ENCODE peak calls at places on chromosomes 4 and X, in five cellular contexts. One of them, this sample, is unnamed.

GRCh38 chrX:15336023-15336413 is 695 bp upstream of the PIGA start:
- DNase-seq in GM12878: no peak
- DNase-seq in K562: peak
- DNase-seq in HepG2: no peak
- DNase-seq in SK-N-SH: peak
- DNase-seq in this sample: no peak

GRCh38 chr4:94339779-94340178 is 2.9 kb downstream of the HPGDS start:
- DNase-seq in K562: no peak
- DNase-seq in GM12878: no peak
- DNase-seq in HepG2: no peak
- DNase-seq in SK-N-SH: no peak
- DNase-seq in this sample: no peak

GRCh38 chr4:75030028-75030427 is 97.1 kb downstream of the PARM1 start:
- DNase-seq in K562: no peak
- DNase-seq in HepG2: no peak
- DNase-seq in GM12878: no peak
- DNase-seq in SK-N-SH: no peak
- DNase-seq in this sample: no peak

GRCh38 chr4:179626687-179627086 is 2184.4 kb upstream of the AGA start:
- DNase-seq in GM12878: no peak
- DNase-seq in SK-N-SH: no peak
- DNase-seq in HepG2: peak
- DNase-seq in K562: no peak
- DNase-seq in this sample: peak

GRCh38 chrX:155086202-155086840 is 15.0 kb downstream of the BRCC3 start:
- DNase-seq in SK-N-SH: peak
- DNase-seq in K562: peak
- DNase-seq in GM12878: no peak
- DNase-seq in HepG2: peak
- DNase-seq in this sample: peak

GRCh38 chr4:41776466-41776865 is 27.9 kb upstream of the PHOX2B start:
- DNase-seq in K562: no peak
- DNase-seq in HepG2: no peak
- DNase-seq in GM12878: no peak
- DNase-seq in SK-N-SH: no peak
- DNase-seq in this sample: no peak

GRCh38 chr4:163693776-163694175 is 199.3 kb downstream of the TMA16 start:
- DNase-seq in SK-N-SH: no peak
- DNase-seq in GM12878: no peak
- DNase-seq in HepG2: no peak
- DNase-seq in K562: no peak
- DNase-seq in this sample: no peak

GRCh38 chr4:87044511-87045369 is 109.9 kb downstream of the AFF1 start:
- DNase-seq in SK-N-SH: peak
- DNase-seq in GM12878: no peak
- DNase-seq in K562: peak
- DNase-seq in HepG2: no peak
- DNase-seq in this sample: no peak

GRCh38 chrX:50973199-50973598 is 62.7 kb downstream of the BMP15 start:
- DNase-seq in K562: no peak
- DNase-seq in HepG2: no peak
- DNase-seq in GM12878: no peak
- DNase-seq in SK-N-SH: no peak
- DNase-seq in this sample: no peak

GRCh38 chr4:1375761-1376322 is 28.8 kb downstream of the UVSSA start:
- DNase-seq in HepG2: no peak
- DNase-seq in SK-N-SH: no peak
- DNase-seq in GM12878: no peak
- DNase-seq in K562: no peak
- DNase-seq in this sample: no peak

GRCh38 chrX:150074175-150074574 is 135.9 kb upstream of the EOLA2 start:
- DNase-seq in K562: no peak
- DNase-seq in GM12878: no peak
- DNase-seq in SK-N-SH: no peak
- DNase-seq in HepG2: no peak
- DNase-seq in this sample: no peak

GRCh38 chrX:103584606-103585005 is 709 bp upstream of the TCEAL4 start:
- DNase-seq in HepG2: no peak
- DNase-seq in GM12878: no peak
- DNase-seq in K562: no peak
- DNase-seq in SK-N-SH: peak
- DNase-seq in this sample: no peak

GRCh38 chr4:87058272-87059073 is 123.7 kb downstream of the AFF1 start:
- DNase-seq in K562: peak
- DNase-seq in HepG2: no peak
- DNase-seq in GM12878: no peak
- DNase-seq in SK-N-SH: no peak
- DNase-seq in this sample: no peak

GRCh38 chr4:112321768-112322684 is 24.9 kb downstream of the ALPK1 start:
- DNase-seq in HepG2: peak
- DNase-seq in GM12878: no peak
- DNase-seq in SK-N-SH: peak
- DNase-seq in K562: peak
- DNase-seq in this sample: peak

GRCh38 chrX:49039598-49040375 is 3.4 kb downstream of the TFE3 start:
- DNase-seq in HepG2: peak
- DNase-seq in GM12878: no peak
- DNase-seq in SK-N-SH: peak
- DNase-seq in K562: peak
- DNase-seq in this sample: peak

GRCh38 chrX:47030339-47030738 is 47.9 kb upstream of the RGN start:
- DNase-seq in GM12878: peak
- DNase-seq in SK-N-SH: peak
- DNase-seq in K562: peak
- DNase-seq in HepG2: peak
- DNase-seq in this sample: no peak

GRCh38 chrX:140767646-140768045 is 58.1 kb downstream of the LINC00632 start:
- DNase-seq in K562: no peak
- DNase-seq in HepG2: no peak
- DNase-seq in SK-N-SH: no peak
- DNase-seq in GM12878: no peak
- DNase-seq in this sample: no peak

GRCh38 chr4:60683357-60683756 is 516.8 kb upstream of the ADGRL3 start:
- DNase-seq in K562: no peak
- DNase-seq in GM12878: no peak
- DNase-seq in SK-N-SH: no peak
- DNase-seq in HepG2: no peak
- DNase-seq in this sample: no peak

GRCh38 chr4:174828845-174829701 is at the start of gene GLRA3:
- DNase-seq in GM12878: no peak
- DNase-seq in SK-N-SH: peak
- DNase-seq in HepG2: peak
- DNase-seq in K562: peak
- DNase-seq in this sample: peak
- TF ChIP-seq EP300 in GM12878: no peak
- TF ChIP-seq EP300 in SK-N-SH: no peak
- TF ChIP-seq EP300 in HepG2: no peak
- TF ChIP-seq EP300 in K562: no peak
- TF ChIP-seq EP300 in this sample: no peak

DNA sequence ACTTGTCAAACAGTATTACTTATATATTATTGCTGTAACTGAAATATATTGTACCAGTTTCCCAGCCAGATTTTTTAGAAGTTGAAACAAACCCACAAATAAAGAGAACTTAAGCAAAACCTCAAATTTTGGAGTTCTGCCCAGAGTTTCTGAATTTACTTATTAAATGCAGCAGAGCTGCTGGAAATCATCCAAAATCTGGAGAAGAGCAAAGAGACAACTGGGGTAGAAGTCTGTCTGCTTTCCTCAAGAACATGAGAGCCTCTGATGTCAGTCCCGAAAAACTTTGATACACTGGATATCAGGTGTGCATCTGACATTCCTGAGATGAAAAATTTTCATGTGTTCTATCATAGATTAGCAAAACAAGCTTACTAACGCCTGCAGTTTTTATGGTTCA is 325.9 kb downstream of the NR3C2 start:
- DNase-seq in K562: no peak
- DNase-seq in HepG2: no peak
- DNase-seq in GM12878: no peak
- DNase-seq in SK-N-SH: no peak
- DNase-seq in this sample: no peak
- TF ChIP-seq TAF1 in K562: no peak
- TF ChIP-seq TAF1 in HepG2: no peak
- TF ChIP-seq TAF1 in GM12878: no peak
- TF ChIP-seq TAF1 in SK-N-SH: no peak
- TF ChIP-seq TAF1 in this sample: no peak

DNA sequence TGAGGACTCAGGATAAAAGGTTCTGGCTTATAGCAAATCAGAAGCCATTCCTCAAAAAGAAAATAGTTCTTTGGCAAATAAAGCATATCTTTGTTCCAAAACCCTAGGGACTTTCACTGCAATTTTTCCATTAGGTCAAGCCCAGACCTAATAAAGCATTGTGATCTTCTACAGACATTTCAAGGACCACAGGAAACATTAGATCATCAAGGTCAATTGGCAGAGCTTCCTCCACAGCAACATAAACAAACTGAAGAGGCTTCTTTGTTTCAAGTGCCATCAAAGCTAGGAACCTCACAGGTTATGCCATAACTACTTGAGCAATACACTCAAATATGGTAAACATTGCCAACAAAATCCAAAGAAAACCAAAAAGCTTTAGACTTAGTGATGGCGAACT is 144.9 kb downstream of the ANXA5 start:
- DNase-seq in GM12878: no peak
- DNase-seq in K562: no peak
- DNase-seq in HepG2: peak
- DNase-seq in SK-N-SH: no peak
- DNase-seq in this sample: no peak
- TF ChIP-seq EP300 in GM12878: no peak
- TF ChIP-seq EP300 in K562: no peak
- TF ChIP-seq EP300 in HepG2: no peak
- TF ChIP-seq EP300 in SK-N-SH: no peak
- TF ChIP-seq EP300 in this sample: no peak

DNA sequence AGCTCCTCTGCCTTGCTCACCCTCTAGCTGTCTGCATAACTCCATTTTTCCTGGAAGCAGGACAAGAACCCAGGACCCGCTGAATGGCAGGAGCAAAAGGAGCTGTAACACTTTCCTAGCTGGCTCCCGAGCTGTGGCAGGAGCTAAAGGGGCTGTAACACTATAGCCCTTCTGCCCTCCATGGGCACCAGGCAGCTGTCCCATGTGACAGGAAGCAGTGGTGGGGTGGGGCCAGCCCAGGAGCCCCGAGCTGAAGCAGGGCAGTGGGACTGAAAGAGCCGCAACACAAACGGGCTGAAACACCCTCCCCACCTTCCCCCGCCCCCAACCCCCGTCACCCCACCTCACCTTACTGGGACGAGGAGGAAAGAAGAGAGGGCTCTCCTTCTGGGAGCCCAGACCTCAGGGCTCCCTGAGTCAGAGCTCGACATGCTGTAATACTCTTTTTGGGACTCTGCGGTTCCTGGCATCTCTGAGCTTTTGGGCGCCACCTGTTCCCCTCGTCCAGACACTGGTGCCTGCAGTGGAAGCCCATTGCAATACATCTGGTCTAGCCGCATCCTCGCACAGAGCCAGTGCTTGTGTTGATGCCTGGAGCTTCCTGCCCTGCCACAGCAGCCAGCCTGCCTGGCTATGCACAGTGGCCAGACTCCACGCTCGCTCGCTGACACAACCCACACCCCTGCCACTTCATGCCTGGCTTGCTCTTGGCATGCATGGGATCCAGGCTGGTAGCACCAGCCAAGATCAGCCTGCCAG is 39.4 kb downstream of the PPM1K start:
- DNase-seq in GM12878: no peak
- DNase-seq in HepG2: no peak
- DNase-seq in SK-N-SH: no peak
- DNase-seq in K562: peak
- DNase-seq in this sample: no peak
- TF ChIP-seq TAF1 in GM12878: no peak
- TF ChIP-seq TAF1 in HepG2: no peak
- TF ChIP-seq TAF1 in SK-N-SH: no peak
- TF ChIP-seq TAF1 in K562: no peak
- TF ChIP-seq TAF1 in this sample: no peak

DNA sequence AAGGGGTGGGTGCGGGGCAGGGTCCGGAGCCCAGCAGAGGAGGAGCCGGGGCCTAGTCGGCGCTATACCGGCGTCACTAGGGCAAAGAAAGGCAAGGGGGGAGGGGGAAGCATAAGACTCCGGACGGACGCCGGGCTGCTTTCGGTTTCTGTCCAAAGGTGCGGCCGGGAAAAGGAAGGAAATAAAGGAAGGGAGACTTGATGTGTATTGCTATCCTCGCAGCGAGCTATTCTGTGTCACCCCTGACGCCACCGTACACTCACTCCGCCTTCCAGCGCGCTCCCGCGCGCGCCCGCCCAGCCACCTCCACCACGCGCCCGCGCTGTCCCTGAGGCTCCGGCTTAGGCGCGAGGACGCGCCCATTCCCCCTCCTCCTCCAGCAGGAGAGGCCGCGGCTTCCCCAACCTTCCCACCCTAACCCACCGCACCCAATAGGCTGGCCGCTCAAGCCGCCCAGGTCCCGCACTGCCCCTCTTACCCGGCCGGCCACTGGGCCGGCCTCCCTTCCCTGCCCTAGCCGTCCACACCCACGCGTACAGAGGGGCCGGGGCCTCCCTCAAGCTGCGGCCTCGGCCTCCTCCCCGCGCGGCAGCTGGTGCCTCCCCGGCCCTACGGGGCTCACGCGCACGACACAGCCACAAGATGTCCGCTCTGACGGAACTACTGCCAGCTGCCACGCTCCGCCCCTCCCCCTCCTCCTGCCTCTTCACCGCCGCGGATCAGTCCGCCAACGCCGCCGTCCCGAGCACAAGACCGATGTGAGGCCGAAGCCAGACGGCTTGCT is at the start of gene UBE2D3:
- DNase-seq in K562: peak
- DNase-seq in SK-N-SH: peak
- DNase-seq in GM12878: peak
- DNase-seq in HepG2: peak
- DNase-seq in this sample: peak
- TF ChIP-seq EP300 in K562: peak
- TF ChIP-seq EP300 in SK-N-SH: no peak
- TF ChIP-seq EP300 in GM12878: peak
- TF ChIP-seq EP300 in HepG2: no peak
- TF ChIP-seq EP300 in this sample: peak

DNA sequence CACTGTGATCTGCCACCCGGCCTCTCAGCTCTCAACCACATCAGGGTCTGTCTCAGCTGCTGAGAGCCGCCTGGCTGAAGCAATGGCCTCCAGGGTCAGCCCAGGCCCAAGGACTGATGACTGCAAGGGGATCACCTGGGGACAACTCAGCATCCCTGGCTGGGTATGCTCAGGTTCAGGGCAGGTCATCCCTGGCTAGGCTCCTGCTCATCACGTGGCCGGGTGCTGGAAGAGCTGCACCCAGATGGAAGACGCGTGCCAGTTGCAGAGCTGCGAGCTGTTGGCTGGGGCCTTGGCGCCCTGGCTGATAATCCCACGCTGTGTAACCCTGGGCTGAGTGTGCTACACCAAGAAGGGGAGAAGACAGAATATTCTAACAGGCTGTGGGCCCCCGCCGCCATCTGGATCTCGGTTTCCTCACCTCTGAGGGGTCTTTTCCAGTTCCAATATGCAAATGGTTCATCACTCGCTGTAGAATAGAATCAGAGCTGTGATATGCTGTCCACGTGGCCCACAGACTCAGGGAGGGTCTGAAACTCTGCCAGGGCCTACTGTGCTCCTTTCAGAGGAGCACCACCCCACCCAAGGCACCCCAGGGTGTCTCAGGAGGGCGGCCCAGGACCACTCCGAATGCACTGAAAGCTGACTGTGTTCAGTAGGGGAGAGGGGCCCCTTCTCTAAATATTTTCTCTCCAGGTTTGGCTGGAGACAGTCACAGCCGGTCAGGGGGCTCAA is 338.8 kb downstream of the BCOR start:
- DNase-seq in SK-N-SH: no peak
- DNase-seq in GM12878: no peak
- DNase-seq in HepG2: no peak
- DNase-seq in K562: no peak
- DNase-seq in this sample: no peak
- TF ChIP-seq TAF1 in SK-N-SH: no peak
- TF ChIP-seq TAF1 in GM12878: no peak
- TF ChIP-seq TAF1 in HepG2: no peak
- TF ChIP-seq TAF1 in K562: no peak
- TF ChIP-seq TAF1 in this sample: no peak

This sample was measured in H1.